ENCODE peak calls at places on chromosomes 4 and X, in six cellular contexts. One of them, this sample, is unnamed.

GRCh38 chr4:89358935-89359364 is 51.4 kb upstream of the GPRIN3 start:
- DNase-seq in cardiac fibroblast: no peak
- DNase-seq in fibroblast of lung: no peak
- DNase-seq in fibroblast of mammary gland: no peak
- DNase-seq in foreskin fibroblast: no peak
- DNase-seq in HCT116: no peak
- DNase-seq in this sample: peak; percentile 23

GRCh38 chrX:31219174-31219573 is 147.3 kb upstream of the FTHL17 start:
- DNase-seq in cardiac fibroblast: no peak
- DNase-seq in fibroblast of lung: no peak
- DNase-seq in fibroblast of mammary gland: no peak
- DNase-seq in foreskin fibroblast: no peak
- DNase-seq in HCT116: no peak
- DNase-seq in this sample: no peak

GRCh38 chrX:152897216-152898144 is at the start of gene ZNF185:
- DNase-seq in cardiac fibroblast: peak; percentile 17
- DNase-seq in fibroblast of lung: no peak
- DNase-seq in fibroblast of mammary gland: no peak
- DNase-seq in foreskin fibroblast: peak; percentile 15
- DNase-seq in HCT116: no peak
- DNase-seq in this sample: peak; percentile 22

GRCh38 chr4:110682311-110682710 is 59.4 kb upstream of the PITX2 start:
- DNase-seq in cardiac fibroblast: no peak
- DNase-seq in fibroblast of lung: no peak
- DNase-seq in fibroblast of mammary gland: peak; percentile 76
- DNase-seq in foreskin fibroblast: no peak
- DNase-seq in HCT116: no peak
- DNase-seq in this sample: no peak

GRCh38 chrX:71533850-71534515 is 1.1 kb downstream of the OGT start:
- DNase-seq in cardiac fibroblast: peak; percentile 53
- DNase-seq in fibroblast of lung: peak; percentile 56
- DNase-seq in fibroblast of mammary gland: peak; percentile 46
- DNase-seq in foreskin fibroblast: peak; percentile 30
- DNase-seq in HCT116: no peak
- DNase-seq in this sample: peak; percentile 54

GRCh38 chrX:154349979-154350378 is 24.5 kb downstream of the FLNA start:
- DNase-seq in cardiac fibroblast: no peak
- DNase-seq in fibroblast of lung: no peak
- DNase-seq in fibroblast of mammary gland: no peak
- DNase-seq in foreskin fibroblast: no peak
- DNase-seq in HCT116: no peak
- DNase-seq in this sample: no peak

GRCh38 chr4:88144048-88144447 is 14.4 kb downstream of the ABCG2 start:
- DNase-seq in cardiac fibroblast: no peak
- DNase-seq in fibroblast of lung: no peak
- DNase-seq in fibroblast of mammary gland: no peak
- DNase-seq in foreskin fibroblast: no peak
- DNase-seq in HCT116: no peak
- DNase-seq in this sample: no peak

GRCh38 chrX:10007604-10008003 is 40.4 kb downstream of the CLDN34 start:
- DNase-seq in cardiac fibroblast: no peak
- DNase-seq in fibroblast of lung: peak; percentile 42
- DNase-seq in fibroblast of mammary gland: no peak
- DNase-seq in foreskin fibroblast: no peak
- DNase-seq in HCT116: no peak
- DNase-seq in this sample: no peak

GRCh38 chr4:82367438-82368097 is 6.2 kb downstream of the HNRNPD start:
- DNase-seq in cardiac fibroblast: no peak
- DNase-seq in fibroblast of lung: no peak
- DNase-seq in fibroblast of mammary gland: no peak
- DNase-seq in foreskin fibroblast: no peak
- DNase-seq in HCT116: no peak
- DNase-seq in this sample: no peak
- H3K4me3 ChIP-seq in cardiac fibroblast: no peak overlapping the region
- H3K4me3 ChIP-seq in fibroblast of lung: no peak overlapping the region
- H3K4me3 ChIP-seq in fibroblast of mammary gland: no peak overlapping the region
- H3K4me3 ChIP-seq in foreskin fibroblast: no peak overlapping the region
- H3K4me3 ChIP-seq in HCT116: no peak overlapping the region
- H3K4me3 ChIP-seq in this sample: no peak overlapping the region

GRCh38 chr4:86595426-86595805 is 1.3 kb downstream of the PTPN13 start:
- DNase-seq in cardiac fibroblast: peak; percentile 52
- DNase-seq in fibroblast of lung: no peak
- DNase-seq in fibroblast of mammary gland: peak; percentile 57
- DNase-seq in foreskin fibroblast: peak; percentile 17
- DNase-seq in HCT116: peak; percentile 8
- DNase-seq in this sample: peak; percentile 35
- H3K4me3 ChIP-seq in cardiac fibroblast: peak overlapping the region; percentile 93
- H3K4me3 ChIP-seq in fibroblast of lung: peak overlapping the region; percentile 95
- H3K4me3 ChIP-seq in fibroblast of mammary gland: peak overlapping the region; percentile 91
- H3K4me3 ChIP-seq in foreskin fibroblast: peak overlapping the region; percentile 96
- H3K4me3 ChIP-seq in HCT116: peak overlapping the region; percentile 76
- H3K4me3 ChIP-seq in this sample: peak overlapping the region; percentile 93

GRCh38 chrX:149903889-149904748 is 23.1 kb downstream of the MAGEA8 start:
- DNase-seq in cardiac fibroblast: peak; percentile 21
- DNase-seq in fibroblast of lung: peak; percentile 9
- DNase-seq in fibroblast of mammary gland: peak; percentile 1
- DNase-seq in foreskin fibroblast: peak; percentile 0
- DNase-seq in HCT116: no peak
- DNase-seq in this sample: peak; percentile 11
- H3K4me3 ChIP-seq in cardiac fibroblast: no peak overlapping the region
- H3K4me3 ChIP-seq in fibroblast of lung: no peak overlapping the region
- H3K4me3 ChIP-seq in fibroblast of mammary gland: no peak overlapping the region
- H3K4me3 ChIP-seq in foreskin fibroblast: no peak overlapping the region
- H3K4me3 ChIP-seq in HCT116: no peak overlapping the region
- H3K4me3 ChIP-seq in this sample: peak overlapping the region; percentile 38

GRCh38 chr4:37590016-37590415 is 96.2 kb downstream of the RELL1 start:
- DNase-seq in cardiac fibroblast: no peak
- DNase-seq in fibroblast of lung: no peak
- DNase-seq in fibroblast of mammary gland: no peak
- DNase-seq in foreskin fibroblast: no peak
- DNase-seq in HCT116: no peak
- DNase-seq in this sample: no peak

GRCh38 chr4:37586194-37586593 is 100.0 kb downstream of the RELL1 start:
- DNase-seq in cardiac fibroblast: no peak
- DNase-seq in fibroblast of lung: no peak
- DNase-seq in fibroblast of mammary gland: no peak
- DNase-seq in foreskin fibroblast: no peak
- DNase-seq in HCT116: no peak
- DNase-seq in this sample: no peak

GRCh38 chr4:37584087-37584486 is 102.1 kb downstream of the RELL1 start:
- DNase-seq in cardiac fibroblast: no peak
- DNase-seq in fibroblast of lung: no peak
- DNase-seq in fibroblast of mammary gland: no peak
- DNase-seq in foreskin fibroblast: no peak
- DNase-seq in HCT116: no peak
- DNase-seq in this sample: no peak

GRCh38 chr4:37588150-37588549 is 98.0 kb downstream of the RELL1 start:
- DNase-seq in cardiac fibroblast: no peak
- DNase-seq in fibroblast of lung: no peak
- DNase-seq in fibroblast of mammary gland: peak; percentile 11
- DNase-seq in foreskin fibroblast: no peak
- DNase-seq in HCT116: no peak
- DNase-seq in this sample: no peak

GRCh38 chr4:37584530-37585060 is 101.6 kb downstream of the RELL1 start:
- DNase-seq in cardiac fibroblast: no peak
- DNase-seq in fibroblast of lung: no peak
- DNase-seq in fibroblast of mammary gland: no peak
- DNase-seq in foreskin fibroblast: no peak
- DNase-seq in HCT116: no peak
- DNase-seq in this sample: no peak
- H3K4me3 ChIP-seq in cardiac fibroblast: no peak overlapping the region
- H3K4me3 ChIP-seq in fibroblast of lung: no peak overlapping the region
- H3K4me3 ChIP-seq in fibroblast of mammary gland: no peak overlapping the region
- H3K4me3 ChIP-seq in foreskin fibroblast: no peak overlapping the region
- H3K4me3 ChIP-seq in HCT116: no peak overlapping the region
- H3K4me3 ChIP-seq in this sample: no peak overlapping the region

GRCh38 chr4:58600290-58600689 is 1490.1 kb upstream of the IGFBP7 start:
- DNase-seq in cardiac fibroblast: no peak
- DNase-seq in fibroblast of lung: no peak
- DNase-seq in fibroblast of mammary gland: no peak
- DNase-seq in foreskin fibroblast: no peak
- DNase-seq in HCT116: no peak
- DNase-seq in this sample: no peak
- H3K4me3 ChIP-seq in cardiac fibroblast: no peak overlapping the region
- H3K4me3 ChIP-seq in fibroblast of lung: no peak overlapping the region
- H3K4me3 ChIP-seq in fibroblast of mammary gland: no peak overlapping the region
- H3K4me3 ChIP-seq in foreskin fibroblast: no peak overlapping the region
- H3K4me3 ChIP-seq in HCT116: no peak overlapping the region
- H3K4me3 ChIP-seq in this sample: no peak overlapping the region

DNA sequence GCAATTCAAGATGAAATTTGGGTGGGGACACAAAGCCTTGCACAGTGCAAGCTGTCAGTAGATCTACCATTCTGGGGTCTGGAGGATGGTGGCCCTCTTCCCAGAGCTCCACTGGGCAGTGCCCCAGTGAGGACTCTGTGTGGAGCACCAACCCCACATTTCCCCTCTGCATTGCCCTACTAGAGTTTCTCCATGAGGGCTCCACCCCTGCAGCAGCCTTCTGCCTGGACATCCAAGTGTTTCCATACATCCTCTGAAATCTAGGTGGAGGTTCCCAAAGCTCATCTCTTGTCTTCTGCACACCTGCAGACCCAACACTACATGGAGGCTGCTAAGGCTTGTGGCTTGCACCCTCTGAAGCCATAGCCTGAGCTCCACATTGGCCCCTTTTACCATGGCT is 402.3 kb downstream of the RAB28 start:
- DNase-seq in cardiac fibroblast: no peak
- DNase-seq in fibroblast of lung: no peak
- DNase-seq in fibroblast of mammary gland: no peak
- DNase-seq in foreskin fibroblast: no peak
- DNase-seq in HCT116: no peak
- DNase-seq in this sample: no peak
- H3K4me3 ChIP-seq in cardiac fibroblast: no peak overlapping the region
- H3K4me3 ChIP-seq in fibroblast of lung: no peak overlapping the region
- H3K4me3 ChIP-seq in fibroblast of mammary gland: no peak overlapping the region
- H3K4me3 ChIP-seq in foreskin fibroblast: no peak overlapping the region
- H3K4me3 ChIP-seq in HCT116: no peak overlapping the region
- H3K4me3 ChIP-seq in this sample: no peak overlapping the region

GRCh38 chr4:168655182-168655581 is 158.3 kb downstream of the PALLD start:
- DNase-seq in cardiac fibroblast: no peak
- DNase-seq in fibroblast of lung: no peak
- DNase-seq in fibroblast of mammary gland: no peak
- DNase-seq in foreskin fibroblast: no peak
- DNase-seq in HCT116: no peak
- DNase-seq in this sample: no peak
- H3K4me3 ChIP-seq in cardiac fibroblast: no peak overlapping the region
- H3K4me3 ChIP-seq in fibroblast of lung: no peak overlapping the region
- H3K4me3 ChIP-seq in fibroblast of mammary gland: no peak overlapping the region
- H3K4me3 ChIP-seq in foreskin fibroblast: no peak overlapping the region
- H3K4me3 ChIP-seq in HCT116: no peak overlapping the region
- H3K4me3 ChIP-seq in this sample: no peak overlapping the region

DNA sequence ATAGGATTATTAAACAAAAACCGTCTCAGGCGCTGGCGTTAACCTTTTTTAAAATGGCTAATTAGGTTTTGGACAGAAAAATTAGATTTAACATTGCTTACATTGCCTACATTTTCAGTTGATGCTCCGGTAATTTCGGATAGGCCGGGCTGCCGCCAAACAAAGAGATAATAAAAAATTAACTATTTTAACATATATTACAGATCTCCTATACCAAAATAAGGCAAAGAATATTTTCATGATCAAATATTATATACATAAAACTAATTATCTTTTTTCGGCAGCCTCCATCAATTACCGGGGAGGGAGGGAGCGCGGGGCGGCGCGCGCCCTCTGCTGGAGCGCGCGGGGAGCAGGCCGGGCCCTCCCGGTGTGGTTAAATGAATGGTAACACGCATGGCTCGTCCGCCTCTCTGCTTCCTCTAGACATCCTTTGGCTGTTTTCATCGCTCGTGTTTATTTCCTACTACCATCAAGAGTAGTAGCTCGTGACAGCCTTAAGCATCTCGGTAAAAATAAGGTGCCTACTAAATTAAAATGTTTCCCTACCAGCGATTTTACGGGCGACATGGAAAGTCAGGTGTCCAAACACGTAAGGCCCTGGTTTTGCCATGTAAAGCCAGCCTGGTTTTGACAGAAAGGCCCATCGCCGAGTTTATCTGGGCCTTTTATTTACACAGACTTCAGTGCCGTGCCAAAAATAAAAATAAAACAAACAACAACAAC is 52.4 kb upstream of the TMEM33 start:
- DNase-seq in cardiac fibroblast: peak; percentile 45
- DNase-seq in fibroblast of lung: peak; percentile 39
- DNase-seq in fibroblast of mammary gland: peak; percentile 25
- DNase-seq in foreskin fibroblast: peak; percentile 35
- DNase-seq in HCT116: no peak
- DNase-seq in this sample: peak; percentile 42
- H3K4me3 ChIP-seq in cardiac fibroblast: no peak overlapping the region
- H3K4me3 ChIP-seq in fibroblast of lung: no peak overlapping the region
- H3K4me3 ChIP-seq in fibroblast of mammary gland: no peak overlapping the region
- H3K4me3 ChIP-seq in foreskin fibroblast: peak overlapping the region; percentile 33
- H3K4me3 ChIP-seq in HCT116: no peak overlapping the region
- H3K4me3 ChIP-seq in this sample: peak overlapping the region; percentile 8